ENCODE peak calls at places on chromosomes 12 and 14, in four cellular contexts. One of them, this sample, is unnamed. For H3K9me3 and H3K4me1, the result is how much of the 10 kb centered on the place peaks cover.

GRCh38 chr14:76870146-76870545 is 43.9 kb downstream of the LRRC74A start:
- DNase-seq in IMR-90: no peak
- DNase-seq in esophagus muscularis mucosa: no peak
- DNase-seq in adrenal gland: no peak
- DNase-seq in this sample: no peak

GRCh38 chr12:15364221-15365170 is 42.2 kb downstream of the PTPRO start:
- DNase-seq in IMR-90: no peak
- DNase-seq in esophagus muscularis mucosa: no peak
- DNase-seq in adrenal gland: no peak
- DNase-seq in this sample: no peak

GRCh38 chr14:94615823-94616570 is 3.8 kb downstream of the SERPINA3 start:
- DNase-seq in IMR-90: no peak
- DNase-seq in esophagus muscularis mucosa: no peak
- DNase-seq in adrenal gland: no peak
- DNase-seq in this sample: no peak

GRCh38 chr14:51818748-51819386 is 41.5 kb upstream of the GNG2 start:
- DNase-seq in IMR-90: no peak
- DNase-seq in esophagus muscularis mucosa: peak
- DNase-seq in adrenal gland: no peak
- DNase-seq in this sample: no peak

GRCh38 chr12:114448618-114448933 is 42.6 kb upstream of the TBX5 start:
- DNase-seq in IMR-90: no peak
- DNase-seq in esophagus muscularis mucosa: no peak
- DNase-seq in adrenal gland: no peak
- DNase-seq in this sample: no peak

GRCh38 chr12:89019439-89020120 is 332.7 kb downstream of the DUSP6 start:
- DNase-seq in IMR-90: peak
- DNase-seq in esophagus muscularis mucosa: no peak
- DNase-seq in adrenal gland: peak
- DNase-seq in this sample: peak

GRCh38 chr12:28425531-28425930 is 235.3 kb downstream of the CCDC91 start:
- DNase-seq in IMR-90: no peak
- DNase-seq in esophagus muscularis mucosa: no peak
- DNase-seq in adrenal gland: no peak
- DNase-seq in this sample: no peak

GRCh38 chr12:113237748-113238147 is 16.5 kb downstream of the TPCN1 start:
- DNase-seq in IMR-90: no peak
- DNase-seq in esophagus muscularis mucosa: no peak
- DNase-seq in adrenal gland: peak
- DNase-seq in this sample: no peak

GRCh38 chr14:77630111-77630510 is 13.7 kb upstream of the SPTLC2 start:
- DNase-seq in IMR-90: no peak
- DNase-seq in esophagus muscularis mucosa: no peak
- DNase-seq in adrenal gland: no peak
- DNase-seq in this sample: no peak

GRCh38 chr14:50363734-50364113 is 33.0 kb downstream of the CDKL1 start:
- DNase-seq in IMR-90: peak
- DNase-seq in esophagus muscularis mucosa: no peak
- DNase-seq in adrenal gland: no peak
- DNase-seq in this sample: no peak

GRCh38 chr12:26150737-26151450 is 26.1 kb upstream of the BHLHE41 start:
- DNase-seq in IMR-90: peak
- DNase-seq in esophagus muscularis mucosa: no peak
- DNase-seq in adrenal gland: no peak
- DNase-seq in this sample: no peak

GRCh38 chr12:81330480-81330879 is 252.6 kb downstream of the ACSS3 start:
- DNase-seq in IMR-90: no peak
- DNase-seq in esophagus muscularis mucosa: no peak
- DNase-seq in adrenal gland: no peak
- DNase-seq in this sample: no peak

GRCh38 chr14:28765907-28766504 is 581 bp upstream of the FOXG1 start:
- DNase-seq in IMR-90: no peak
- DNase-seq in esophagus muscularis mucosa: no peak
- DNase-seq in adrenal gland: no peak
- DNase-seq in this sample: no peak

GRCh38 chr12:105482976-105483375 is 152.5 kb downstream of the C12orf75 start:
- DNase-seq in IMR-90: no peak
- DNase-seq in esophagus muscularis mucosa: no peak
- DNase-seq in adrenal gland: no peak
- DNase-seq in this sample: no peak

GRCh38 chr12:17591113-17591512 is 498.9 kb downstream of the RERGL start:
- DNase-seq in IMR-90: no peak
- DNase-seq in esophagus muscularis mucosa: no peak
- DNase-seq in adrenal gland: no peak
- DNase-seq in this sample: no peak

GRCh38 chr12:47141459-47141858 is 61.7 kb upstream of the AMIGO2 start:
- DNase-seq in IMR-90: no peak
- DNase-seq in esophagus muscularis mucosa: no peak
- DNase-seq in adrenal gland: no peak
- DNase-seq in this sample: no peak

GRCh38 chr12:31369712-31370521 is 44.0 kb upstream of the SINHCAF start:
- DNase-seq in IMR-90: peak
- DNase-seq in esophagus muscularis mucosa: no peak
- DNase-seq in adrenal gland: peak
- DNase-seq in this sample: peak

GRCh38 chr12:58523360-58523759 is 396.9 kb downstream of the LRIG3 start:
- DNase-seq in IMR-90: no peak
- DNase-seq in esophagus muscularis mucosa: peak
- DNase-seq in adrenal gland: no peak
- DNase-seq in this sample: no peak

GRCh38 chr14:105136401-105137322 is 31.9 kb downstream of the JAG2 start:
- DNase-seq in IMR-90: no peak
- DNase-seq in esophagus muscularis mucosa: no peak
- DNase-seq in adrenal gland: no peak
- DNase-seq in this sample: no peak

GRCh38 chr12:87779016-87779415 is 250.2 kb downstream of the C12orf50 start:
- DNase-seq in IMR-90: peak
- DNase-seq in esophagus muscularis mucosa: no peak
- DNase-seq in adrenal gland: no peak
- DNase-seq in this sample: no peak

GRCh38 chr12:52181757-52182156 is 10.1 kb downstream of the KRT80 start:
- DNase-seq in IMR-90: peak
- DNase-seq in esophagus muscularis mucosa: no peak
- DNase-seq in adrenal gland: no peak
- DNase-seq in this sample: no peak

GRCh38 chr14:96627811-96628775 is 125.9 kb downstream of the PAPOLA start:
- DNase-seq in IMR-90: no peak
- DNase-seq in esophagus muscularis mucosa: no peak
- DNase-seq in adrenal gland: no peak
- DNase-seq in this sample: no peak

GRCh38 chr12:88416155-88416554 is 164.1 kb downstream of the KITLG start:
- DNase-seq in IMR-90: no peak
- DNase-seq in esophagus muscularis mucosa: no peak
- DNase-seq in adrenal gland: no peak
- DNase-seq in this sample: no peak

GRCh38 chr14:51924600-51924999 is 64.2 kb downstream of the GNG2 start:
- DNase-seq in IMR-90: no peak
- DNase-seq in esophagus muscularis mucosa: no peak
- DNase-seq in adrenal gland: no peak
- DNase-seq in this sample: no peak

GRCh38 chr12:46371718-46372130 is 849 bp downstream of the SLC38A2 start:
- DNase-seq in IMR-90: peak
- DNase-seq in esophagus muscularis mucosa: peak
- DNase-seq in adrenal gland: peak
- DNase-seq in this sample: peak

GRCh38 chr12:104439137-104439536 is 17.6 kb upstream of the CHST11 start:
- DNase-seq in IMR-90: no peak
- DNase-seq in esophagus muscularis mucosa: no peak
- DNase-seq in adrenal gland: no peak
- DNase-seq in this sample: no peak

GRCh38 chr14:67457782-67458181 is 30.7 kb downstream of the TMEM229B start:
- DNase-seq in IMR-90: no peak
- DNase-seq in esophagus muscularis mucosa: no peak
- DNase-seq in adrenal gland: peak
- DNase-seq in this sample: no peak

GRCh38 chr14:51298895-51299294 is 58.8 kb downstream of the TMX1 start:
- DNase-seq in IMR-90: peak
- DNase-seq in esophagus muscularis mucosa: no peak
- DNase-seq in adrenal gland: no peak
- DNase-seq in this sample: no peak

GRCh38 chr12:28993720-28994119 is 155.4 kb upstream of the FAR2 start:
- DNase-seq in IMR-90: no peak
- DNase-seq in esophagus muscularis mucosa: no peak
- DNase-seq in adrenal gland: no peak
- DNase-seq in this sample: no peak

GRCh38 chr14:100406505-100407131 is 83.5 kb downstream of the SLC25A47 start:
- DNase-seq in IMR-90: peak
- DNase-seq in esophagus muscularis mucosa: no peak
- DNase-seq in adrenal gland: peak
- DNase-seq in this sample: no peak

GRCh38 chr12:89994901-89995300 is 286.3 kb upstream of the ATP2B1 start:
- DNase-seq in IMR-90: no peak
- DNase-seq in esophagus muscularis mucosa: no peak
- DNase-seq in adrenal gland: no peak
- DNase-seq in this sample: no peak

GRCh38 chr12:53061404-53062010 is 11.6 kb downstream of the TNS2 start:
- DNase-seq in IMR-90: no peak
- DNase-seq in esophagus muscularis mucosa: no peak
- DNase-seq in adrenal gland: peak
- DNase-seq in this sample: peak

GRCh38 chr12:5498081-5498480 is 66.2 kb downstream of the NTF3 start:
- DNase-seq in IMR-90: peak
- DNase-seq in esophagus muscularis mucosa: no peak
- DNase-seq in adrenal gland: no peak
- DNase-seq in this sample: no peak

GRCh38 chr14:91417134-91417982 is at the start of gene CCDC88C:
- DNase-seq in IMR-90: no peak
- DNase-seq in esophagus muscularis mucosa: no peak
- DNase-seq in adrenal gland: peak
- DNase-seq in this sample: peak

GRCh38 chr12:31832740-31833540 is 104.1 kb upstream of the AMN1 start:
- DNase-seq in IMR-90: no peak
- DNase-seq in esophagus muscularis mucosa: no peak
- DNase-seq in adrenal gland: no peak
- DNase-seq in this sample: no peak

GRCh38 chr12:69524755-69525509 is 54.7 kb downstream of the FRS2 start:
- DNase-seq in IMR-90: peak
- DNase-seq in esophagus muscularis mucosa: no peak
- DNase-seq in adrenal gland: no peak
- DNase-seq in this sample: no peak
- H3K9me3 ChIP-seq in IMR-90: under half
- H3K9me3 ChIP-seq in esophagus muscularis mucosa: under half
- H3K9me3 ChIP-seq in adrenal gland: under half
- H3K9me3 ChIP-seq in this sample: under half

GRCh38 chr12:20628999-20629398 is 66.1 kb upstream of the SLCO1C1 start:
- DNase-seq in IMR-90: no peak
- DNase-seq in esophagus muscularis mucosa: no peak
- DNase-seq in adrenal gland: no peak
- DNase-seq in this sample: no peak

GRCh38 chr12:20627001-20627588 is 68.0 kb upstream of the SLCO1C1 start:
- DNase-seq in IMR-90: no peak
- DNase-seq in esophagus muscularis mucosa: no peak
- DNase-seq in adrenal gland: no peak
- DNase-seq in this sample: no peak

GRCh38 chr12:20631711-20632110 is 63.4 kb upstream of the SLCO1C1 start:
- DNase-seq in IMR-90: no peak
- DNase-seq in esophagus muscularis mucosa: no peak
- DNase-seq in adrenal gland: no peak
- DNase-seq in this sample: no peak

GRCh38 chr12:20628388-20628787 is 66.7 kb upstream of the SLCO1C1 start:
- DNase-seq in IMR-90: no peak
- DNase-seq in esophagus muscularis mucosa: no peak
- DNase-seq in adrenal gland: no peak
- DNase-seq in this sample: no peak

GRCh38 chr12:20629414-20630156 is 65.5 kb upstream of the SLCO1C1 start:
- DNase-seq in IMR-90: peak
- DNase-seq in esophagus muscularis mucosa: no peak
- DNase-seq in adrenal gland: no peak
- DNase-seq in this sample: no peak
- H3K4me1 ChIP-seq in IMR-90: under half
- H3K4me1 ChIP-seq in esophagus muscularis mucosa: under half
- H3K4me1 ChIP-seq in adrenal gland: under half
- H3K4me1 ChIP-seq in this sample: under half

GRCh38 chr12:92538970-92539749 is 163.6 kb upstream of the PLEKHG7 start:
- DNase-seq in IMR-90: peak
- DNase-seq in esophagus muscularis mucosa: no peak
- DNase-seq in adrenal gland: no peak
- DNase-seq in this sample: no peak
- TF ChIP-seq POLR2A in IMR-90: no peak
- TF ChIP-seq POLR2A in esophagus muscularis mucosa: no peak
- TF ChIP-seq POLR2A in adrenal gland: no peak
- TF ChIP-seq POLR2A in this sample: no peak

GRCh38 chr12:34287437-34287836 is 265.1 kb downstream of the ALG10 start:
- DNase-seq in IMR-90: no peak
- DNase-seq in esophagus muscularis mucosa: no peak
- DNase-seq in adrenal gland: no peak
- DNase-seq in this sample: no peak

GRCh38 chr12:34288963-34289345 is 266.7 kb downstream of the ALG10 start:
- DNase-seq in IMR-90: no peak
- DNase-seq in esophagus muscularis mucosa: no peak
- DNase-seq in adrenal gland: no peak
- DNase-seq in this sample: no peak

GRCh38 chr12:34286934-34287333 is 264.6 kb downstream of the ALG10 start:
- DNase-seq in IMR-90: no peak
- DNase-seq in esophagus muscularis mucosa: no peak
- DNase-seq in adrenal gland: no peak
- DNase-seq in this sample: no peak

GRCh38 chr12:34289431-34290190 is 267.3 kb downstream of the ALG10 start:
- DNase-seq in IMR-90: no peak
- DNase-seq in esophagus muscularis mucosa: no peak
- DNase-seq in adrenal gland: no peak
- DNase-seq in this sample: no peak

DNA sequence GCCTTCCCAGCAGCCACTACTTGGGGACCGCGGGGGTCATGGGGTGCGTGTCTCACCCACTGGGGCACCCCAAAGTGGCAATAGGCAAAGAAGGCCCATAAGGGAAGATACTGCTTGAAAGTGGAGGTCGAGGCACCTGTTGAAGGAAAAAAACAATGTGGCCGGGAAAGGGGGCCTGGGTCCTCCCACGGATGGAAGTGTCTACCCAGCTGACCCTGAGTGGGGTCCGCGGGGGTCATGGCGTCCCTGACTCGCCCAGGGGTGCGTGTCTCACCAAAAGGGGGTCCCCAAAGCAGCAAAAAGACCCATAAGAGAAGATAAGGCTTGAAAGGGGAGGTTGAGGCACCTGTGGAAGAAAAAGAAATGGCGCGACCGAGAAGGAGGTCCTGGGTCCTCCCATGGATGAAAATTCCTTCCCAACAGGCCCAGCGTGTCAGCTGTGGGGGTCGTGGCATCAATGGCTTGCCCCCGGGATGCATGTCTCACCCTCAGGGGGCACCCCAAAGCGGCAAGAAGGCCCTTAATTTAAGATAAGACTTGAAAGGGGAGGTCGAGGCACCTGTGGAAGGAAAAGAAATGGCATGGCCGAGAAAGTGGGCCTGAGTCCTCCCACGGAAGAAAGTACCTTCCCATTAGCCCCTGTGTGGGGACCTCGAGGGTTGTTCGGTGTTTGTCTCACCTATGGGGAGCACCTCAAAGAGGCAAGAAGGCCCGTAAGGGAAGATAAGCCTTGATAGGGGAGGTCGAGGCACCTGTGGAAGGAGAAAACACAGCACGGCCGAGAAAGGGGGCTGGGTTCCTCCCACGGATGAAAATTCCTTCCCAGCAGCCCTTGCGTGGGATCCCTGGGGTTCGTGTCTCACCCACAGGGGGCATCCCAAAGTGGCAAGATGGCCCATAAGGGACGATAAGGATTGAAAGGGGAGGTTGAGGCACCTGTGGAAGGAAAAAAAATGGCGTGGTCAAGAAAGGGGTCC is 266.0 kb downstream of the ALG10 start:
- DNase-seq in IMR-90: no peak
- DNase-seq in esophagus muscularis mucosa: no peak
- DNase-seq in adrenal gland: no peak
- DNase-seq in this sample: no peak
- H3K9me3 ChIP-seq in IMR-90: half or more
- H3K9me3 ChIP-seq in esophagus muscularis mucosa: under half
- H3K9me3 ChIP-seq in adrenal gland: under half
- H3K9me3 ChIP-seq in this sample: under half